ENCODE peak calls at places on chromosomes 12 and 14, in nine cellular contexts. O is prostate gland; T is choroid plexus epithelial cell; R is epithelial cell of esophagus; Z is fibroblast of mammary gland; N is cardiac muscle cell; H is CD8-positive, alpha-beta T cell; B is thoracic aorta; C is upper lobe of left lung. X is an unnamed sample.

GRCh38 chr12:21818627-21819026 is 44.1 kb upstream of the KCNJ8 start:
- DNase-seq in O (peak; percentile 17), Z (peak; percentile 72), R (peak; percentile 52), B (no peak), T (peak; percentile 78), H (no peak), N (no peak), C (no peak), X (no peak)

GRCh38 chr12:31318870-31319269 is 7.1 kb downstream of the SINHCAF start:
- DNase-seq in H (no peak), B (no peak), O (no peak), T (no peak), N (no peak), R (no peak), Z (no peak), C (no peak), X (no peak)

GRCh38 chr12:107130830-107131760 is 37.7 kb upstream of the CRY1 start:
- DNase-seq in T (no peak), Z (no peak), B (no peak), R (no peak), C (no peak), N (peak; percentile 14), H (no peak), O (no peak), X (peak; percentile 2)

GRCh38 chr12:119725523-119725922 is 57.6 kb downstream of the PRKAB1 start:
- DNase-seq in H (no peak), T (no peak), Z (peak; percentile 45), C (no peak), R (no peak), N (no peak), O (no peak), B (no peak), X (no peak)

GRCh38 chr14:69183735-69184134 is 7.6 kb upstream of the EXD2 start:
- DNase-seq in H (no peak), B (no peak), O (no peak), T (peak; percentile 67), C (peak; percentile 24), Z (peak; percentile 2), R (no peak), N (no peak), X (no peak)

GRCh38 chr14:104443391-104444158 is 136.0 kb upstream of the C14orf180 start:
- DNase-seq in B (no peak), C (peak; percentile 18), T (no peak), N (peak; percentile 36), H (no peak), O (no peak), R (no peak), Z (no peak), X (no peak)

GRCh38 chr14:80549141-80549540 is 337.8 kb upstream of the DIO2 start:
- DNase-seq in O (peak; percentile 28), H (no peak), N (no peak), Z (no peak), T (no peak), B (no peak), C (no peak), R (peak; percentile 19), X (no peak)

GRCh38 chr12:95790912-95791849 is 617 bp upstream of the NTN4 start:
- DNase-seq in H (peak; percentile 35), T (no peak), C (peak; percentile 60), O (peak; percentile 32), B (no peak), Z (no peak), N (peak; percentile 42), R (peak; percentile 45), X (no peak)

GRCh38 chr14:33765251-33765650 is 185.6 kb downstream of the EGLN3 start:
- DNase-seq in Z (no peak), O (no peak), H (no peak), B (no peak), N (peak; percentile 84), T (peak; percentile 66), C (no peak), R (no peak), X (no peak)

DNA sequence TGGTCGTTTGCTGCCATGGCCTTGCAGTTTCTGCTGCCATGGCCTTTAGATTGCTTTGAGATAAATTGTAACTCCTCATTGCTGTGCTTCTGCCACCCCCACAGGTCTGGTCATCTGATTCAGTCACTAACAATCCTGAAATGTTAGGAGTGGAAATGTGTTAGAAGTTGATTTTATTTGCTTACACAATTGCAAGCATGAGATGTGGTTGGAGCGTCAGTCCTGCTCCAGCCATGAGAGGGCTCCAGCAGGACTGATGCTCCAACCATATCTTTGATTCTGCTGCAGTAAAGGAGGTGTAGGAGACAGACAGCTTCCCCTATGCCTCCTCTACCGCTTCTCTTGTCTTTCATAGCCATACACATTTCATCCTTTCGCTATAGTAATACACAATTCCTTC is 226.8 kb upstream of the RGS6 start:
- DNase-seq in O (no peak), N (no peak), R (no peak), B (no peak), T (peak; percentile 37), Z (no peak), H (no peak), C (no peak), X (no peak)
- TF ChIP-seq CTCF in O (no peak), N (no peak), R (no peak), B (no peak), T (no peak), Z (no peak), H (no peak), C (no peak), X (no peak)

DNA sequence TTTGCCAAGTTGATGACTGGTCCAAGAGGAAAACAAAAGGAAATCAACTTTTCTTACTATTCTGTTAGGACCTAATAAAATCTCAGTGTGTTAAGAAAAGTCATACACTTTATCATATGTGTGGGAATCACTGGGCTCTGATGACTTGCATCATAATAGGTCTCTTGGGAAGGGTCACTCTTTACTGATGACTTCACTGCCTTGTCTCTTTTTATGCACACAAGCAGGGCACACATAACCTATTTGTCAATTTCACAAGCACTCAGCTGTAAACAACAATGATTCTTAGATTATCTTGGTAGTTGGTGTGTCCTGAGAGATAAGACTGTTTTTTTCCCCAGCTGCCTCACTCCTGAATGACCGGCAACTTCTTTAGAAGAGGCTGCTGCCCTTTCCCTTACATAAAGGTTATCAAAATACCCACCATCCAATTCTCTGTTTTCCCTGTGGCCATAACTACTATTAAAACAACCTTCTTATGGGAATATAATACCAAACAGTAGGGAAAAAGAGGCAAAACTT is 50.9 kb upstream of the INSM2 start:
- DNase-seq in B (no peak), T (no peak), Z (peak; percentile 8), N (no peak), C (no peak), H (no peak), R (no peak), O (no peak), X (no peak)
- H3K4me3 ChIP-seq in B (no peak overlapping the region), T (no peak overlapping the region), Z (no peak overlapping the region), N (no peak overlapping the region), C (no peak overlapping the region), H (no peak overlapping the region), R (no peak overlapping the region), O (no peak overlapping the region), X (no peak overlapping the region)

DNA sequence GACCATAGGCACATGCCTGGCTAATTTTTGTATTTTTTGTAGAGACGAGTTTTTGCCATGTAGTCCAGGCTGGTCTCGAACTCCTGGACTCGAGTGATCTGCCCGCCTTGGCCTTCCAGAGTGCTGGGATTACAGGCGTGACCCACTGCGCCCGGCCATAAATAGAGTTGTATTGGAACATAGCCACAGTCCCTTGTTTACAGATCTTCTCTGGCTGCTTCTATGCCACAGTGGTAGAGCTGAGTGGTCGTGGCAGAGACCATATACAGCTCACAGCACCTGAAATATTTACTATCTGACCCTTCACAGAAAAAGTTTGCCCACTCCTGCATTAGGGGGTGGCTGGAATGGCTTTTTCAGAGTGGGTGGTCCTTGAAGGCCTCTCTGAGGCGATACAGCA is 28.0 kb upstream of the TSPAN9 start:
- DNase-seq in N (no peak), H (no peak), C (no peak), Z (no peak), B (no peak), T (no peak), O (no peak), R (no peak), X (no peak)
- TF ChIP-seq CTCF in N (no peak), H (no peak), C (no peak), Z (no peak), B (no peak), T (no peak), O (no peak), R (no peak), X (no peak)

GRCh38 chr12:24645254-24645653 is 303.6 kb downstream of the BCAT1 start:
- DNase-seq in N (no peak), Z (no peak), T (no peak), C (no peak), H (no peak), O (no peak), B (no peak), R (no peak), X (no peak)
- H3K4me3 ChIP-seq in N (no peak overlapping the region), Z (no peak overlapping the region), T (no peak overlapping the region), C (no peak overlapping the region), H (no peak overlapping the region), O (no peak overlapping the region), B (no peak overlapping the region), R (no peak overlapping the region), X (no peak overlapping the region)

X was measured in HFF-Myc.